ENCODE peak calls at places on chromosomes 6 and 20, in seven cellular contexts. K is upper lobe of right lung, S is NCI-H460, Q is hippocampal formation, I is hypothalamus, V is endothelial cell, U is NAMALWA. L is an unnamed sample.

GRCh38 chr20:7770046-7770445 is 170.2 kb downstream of the HAO1 start:
- DNase-seq in K (no peak), S (no peak), Q (no peak), I (no peak), V (no peak), U (no peak), L (no peak)

GRCh38 chr6:15079288-15079817 is 166.5 kb upstream of the JARID2 start:
- DNase-seq in K (no peak), S (no peak), Q (no peak), I (no peak), V (no peak), U (no peak), L (no peak)

GRCh38 chr20:44785768-44786167 is 24.6 kb downstream of the RIMS4 start:
- DNase-seq in K (no peak), S (no peak), Q (no peak), I (no peak), V (no peak), U (no peak), L (peak; percentile 35)

GRCh38 chr20:10474606-10475184 is 39.6 kb downstream of the SLX4IP start:
- DNase-seq in K (no peak), S (no peak), Q (no peak), I (no peak), V (no peak), U (no peak), L (no peak)

GRCh38 chr6:32794510-32794909 is 22.3 kb downstream of the HLA-DOB start:
- DNase-seq in K (no peak), S (no peak), Q (peak; percentile 2), I (no peak), V (no peak), U (no peak), L (no peak)

GRCh38 chr6:133407320-133408100 is 166.4 kb downstream of the EYA4 start:
- DNase-seq in K (no peak), S (no peak), Q (no peak), I (no peak), V (no peak), U (no peak), L (no peak)

GRCh38 chr6:138266095-138266494 is 47.8 kb upstream of the PBOV1 start:
- DNase-seq in K (no peak), S (no peak), Q (no peak), I (no peak), V (no peak), U (no peak), L (no peak)

GRCh38 chr6:136087986-136088385 is 162.1 kb downstream of the MTFR2 start:
- DNase-seq in K (no peak), S (no peak), Q (no peak), I (no peak), V (no peak), U (no peak), L (no peak)

GRCh38 chr6:3808189-3808588 is 41.0 kb upstream of the FAM50B start:
- DNase-seq in K (no peak), S (no peak), Q (no peak), I (no peak), V (no peak), U (no peak), L (no peak)